ENCODE peak calls at places on chromosomes 7 and 10, in six cellular contexts. S is breast epithelium; C is progenitor cell of endocrine pancreas; N is colonic mucosa; I is activated CD8-positive, alpha-beta T cell treated with anti-CD3 and anti-CD28 coated beads for 36 hours; J is OCI-LY7. Z is an unnamed sample.

GRCh38 chr7:31633894-31634494 is 53.0 kb upstream of the PPP1R17 start:
- DNase-seq in S (peak), C (peak), N (peak), I (peak), J (peak), Z (peak)

GRCh38 chr7:142556745-142557144 is 192.5 kb upstream of the PRSS1 start:
- DNase-seq in S (peak), C (no peak), N (no peak), I (peak), J (no peak), Z (no peak)

GRCh38 chr7:31113660-31114059 is 61.6 kb downstream of the ADCYAP1R1 start:
- DNase-seq in S (no peak), C (no peak), N (no peak), I (no peak), J (no peak), Z (no peak)

GRCh38 chr10:104209575-104210198 is 22.5 kb downstream of the CFAP43 start:
- DNase-seq in S (no peak), C (peak), N (peak), I (peak), J (peak), Z (peak)

GRCh38 chr7:39271386-39271785 is 293.7 kb downstream of the POU6F2 start:
- DNase-seq in S (peak), C (no peak), N (peak), I (no peak), J (no peak), Z (no peak)

GRCh38 chr10:21929070-21929469 is 74.5 kb downstream of the DNAJC1 start:
- DNase-seq in S (no peak), C (no peak), N (no peak), I (no peak), J (no peak), Z (no peak)

GRCh38 chr7:40133561-40134427 is 628 bp downstream of the MPLKIP start:
- DNase-seq in S (no peak), C (peak), N (no peak), I (peak), J (peak), Z (peak)

GRCh38 chr7:3979956-3980643 is 679.0 kb downstream of the SDK1 start:
- DNase-seq in S (no peak), C (no peak), N (no peak), I (no peak), J (no peak), Z (no peak)

GRCh38 chr7:51785171-51785570 is 468.6 kb upstream of the COBL start:
- DNase-seq in S (no peak), C (no peak), N (no peak), I (no peak), J (no peak), Z (no peak)

GRCh38 chr10:89090760-89091455 is 100.3 kb downstream of the FAS start:
- DNase-seq in S (no peak), C (no peak), N (no peak), I (no peak), J (no peak), Z (no peak)

GRCh38 chr10:91340613-91341362 is 69.4 kb upstream of the HECTD2 start:
- DNase-seq in S (no peak), C (no peak), N (no peak), I (no peak), J (no peak), Z (no peak)

GRCh38 chr7:138975343-138976104 is 5.7 kb downstream of the KIAA1549 start:
- DNase-seq in S (no peak), C (no peak), N (no peak), I (no peak), J (no peak), Z (no peak)

GRCh38 chr7:28835800-28836199 is 122.3 kb downstream of the TRIL start:
- DNase-seq in S (no peak), C (no peak), N (no peak), I (no peak), J (no peak), Z (no peak)

GRCh38 chr7:22858640-22859561 is 36.3 kb upstream of the TOMM7 start:
- DNase-seq in S (no peak), C (no peak), N (no peak), I (peak), J (no peak), Z (peak)

DNA sequence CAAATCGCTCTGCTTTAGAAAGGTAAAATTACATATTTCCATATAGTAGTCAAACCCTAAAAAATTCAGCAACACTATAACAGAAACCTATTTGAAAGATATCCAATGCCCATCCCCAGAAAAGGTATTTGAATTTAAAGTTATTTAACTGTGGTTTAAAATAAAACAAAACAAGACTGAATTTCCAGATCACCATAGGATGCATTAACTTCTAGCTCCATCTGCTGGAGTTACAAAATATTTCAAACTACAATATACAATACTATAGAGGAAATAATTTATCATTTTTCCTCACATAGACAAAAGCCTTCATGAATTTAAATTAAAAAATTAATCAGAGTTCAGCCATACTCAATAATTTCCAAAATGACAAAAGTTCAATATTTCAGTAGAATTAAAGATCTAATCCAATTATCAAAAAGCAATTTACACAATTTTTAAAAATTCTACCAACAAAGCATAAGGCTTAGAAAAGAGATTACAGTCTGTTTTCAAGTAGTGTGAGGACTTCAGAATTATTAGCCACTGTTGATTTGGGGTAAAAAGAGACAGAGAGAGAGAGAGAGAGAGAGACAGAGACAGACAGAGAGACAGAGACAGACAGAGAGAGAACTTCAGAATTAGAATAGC is 75.9 kb downstream of the LMBR1 start:
- DNase-seq in S (no peak), C (no peak), N (no peak), I (no peak), J (peak), Z (peak)
- TF ChIP-seq CTCF in S (peak), C (peak), N (peak), I (peak), J (peak), Z (no peak)

GRCh38 chr7:103902917-103903316 is 86.5 kb downstream of the RELN start:
- DNase-seq in S (no peak), C (no peak), N (no peak), I (no peak), J (no peak), Z (no peak)
- TF ChIP-seq CTCF in S (no peak), C (no peak), N (no peak), I (no peak), J (no peak), Z (no peak)

DNA sequence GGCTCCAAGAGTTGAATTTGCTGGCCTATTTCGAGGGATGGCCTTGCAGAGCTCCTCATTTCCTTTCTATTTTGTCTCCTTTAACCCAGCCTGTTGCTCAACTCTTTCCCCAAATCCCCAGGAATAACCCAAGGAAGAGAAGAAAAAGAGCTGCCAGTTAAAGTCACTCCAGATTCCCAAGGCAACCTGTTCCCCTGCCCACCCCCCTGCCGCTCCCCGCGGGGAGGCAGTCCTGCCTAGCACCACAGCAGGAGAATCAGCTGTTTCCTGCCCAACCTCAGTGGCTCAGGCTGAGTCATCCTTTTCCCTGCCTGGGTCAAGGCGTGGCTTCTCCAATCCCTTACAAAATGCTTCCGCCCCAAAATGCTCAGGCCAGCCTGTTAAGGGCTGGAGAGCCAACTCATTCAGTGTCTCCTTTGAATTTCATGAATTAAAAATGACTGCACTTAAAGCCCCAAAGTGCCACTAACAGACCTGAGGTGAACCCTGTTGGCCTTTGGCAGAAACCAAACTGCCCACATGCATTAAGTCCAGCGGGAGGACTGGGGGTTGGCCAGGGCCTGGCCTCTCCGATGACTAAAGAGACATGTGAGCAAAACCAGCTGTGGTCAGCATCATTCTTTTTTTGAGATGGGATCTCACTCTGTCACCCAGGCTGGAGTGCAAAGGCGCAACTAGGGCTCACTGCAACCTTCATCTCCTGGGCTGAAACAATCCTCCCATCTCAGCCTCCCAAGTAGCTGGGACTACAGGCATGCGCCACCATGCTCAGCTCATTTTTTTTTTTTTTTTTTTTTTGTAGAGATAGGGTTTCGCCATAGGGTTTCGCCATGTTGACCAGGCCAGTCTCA is 83.2 kb upstream of the KIF5B start:
- DNase-seq in S (peak), C (no peak), N (peak), I (peak), J (no peak), Z (no peak)
- TF ChIP-seq CTCF in S (no peak), C (no peak), N (no peak), I (no peak), J (no peak), Z (no peak)

GRCh38 chr7:56099653-56100052 is 6.6 kb downstream of the CHCHD2 start:
- DNase-seq in S (no peak), C (no peak), N (no peak), I (peak), J (no peak), Z (no peak)
- TF ChIP-seq CTCF in S (no peak), C (no peak), N (no peak), I (no peak), J (no peak), Z (no peak)

DNA sequence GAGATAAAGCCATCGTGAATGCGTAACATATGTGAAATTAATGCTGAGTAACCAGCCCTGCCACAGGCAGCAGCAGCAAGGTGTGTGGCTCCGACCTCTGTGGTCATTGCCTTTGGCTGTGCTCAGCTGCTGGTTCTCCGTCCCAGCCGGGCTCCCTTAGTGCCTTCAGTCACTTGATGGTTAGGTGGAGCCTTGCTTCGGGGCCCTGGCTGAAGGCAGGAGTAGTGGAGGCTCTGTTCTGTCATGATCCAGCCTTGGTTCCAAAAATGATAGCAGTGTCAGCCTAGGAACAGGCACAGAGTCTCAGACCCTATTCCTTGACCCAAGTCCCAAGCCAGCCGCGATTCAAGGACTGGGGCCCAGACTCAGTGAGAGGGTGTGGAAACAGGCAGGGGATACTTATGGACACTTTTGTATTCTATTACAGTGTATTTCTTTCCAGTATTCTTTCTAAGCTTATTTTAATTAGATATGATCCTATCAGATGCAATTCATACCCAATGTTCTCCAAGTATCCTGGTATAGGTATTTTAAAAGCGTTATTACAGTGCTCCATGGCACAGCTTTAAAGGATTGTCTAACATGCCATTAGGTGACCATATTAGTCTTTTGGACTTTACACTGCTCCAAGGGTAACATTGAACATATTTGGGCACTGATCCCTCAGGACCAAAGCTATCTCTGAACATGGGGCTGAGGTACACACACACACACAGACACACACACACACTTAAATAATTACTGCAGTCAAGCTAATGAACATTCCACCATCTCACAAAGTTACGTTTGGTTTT is 9.0 kb downstream of the SCART1 start:
- DNase-seq in S (peak), C (no peak), N (no peak), I (no peak), J (no peak), Z (no peak)
- TF ChIP-seq CTCF in S (no peak), C (no peak), N (no peak), I (no peak), J (no peak), Z (no peak)

GRCh38 chr7:101557978-101558741 is 70.9 kb downstream of the MYL10 start:
- DNase-seq in S (no peak), C (no peak), N (no peak), I (no peak), J (no peak), Z (peak)

GRCh38 chr7:101557421-101557820 is 71.7 kb downstream of the MYL10 start:
- DNase-seq in S (no peak), C (no peak), N (no peak), I (no peak), J (no peak), Z (peak)

GRCh38 chr7:101559586-101559985 is 69.5 kb downstream of the MYL10 start:
- DNase-seq in S (no peak), C (no peak), N (no peak), I (no peak), J (no peak), Z (no peak)

GRCh38 chr7:101560856-101561255 is 68.2 kb downstream of the MYL10 start:
- DNase-seq in S (no peak), C (no peak), N (no peak), I (no peak), J (no peak), Z (no peak)

DNA sequence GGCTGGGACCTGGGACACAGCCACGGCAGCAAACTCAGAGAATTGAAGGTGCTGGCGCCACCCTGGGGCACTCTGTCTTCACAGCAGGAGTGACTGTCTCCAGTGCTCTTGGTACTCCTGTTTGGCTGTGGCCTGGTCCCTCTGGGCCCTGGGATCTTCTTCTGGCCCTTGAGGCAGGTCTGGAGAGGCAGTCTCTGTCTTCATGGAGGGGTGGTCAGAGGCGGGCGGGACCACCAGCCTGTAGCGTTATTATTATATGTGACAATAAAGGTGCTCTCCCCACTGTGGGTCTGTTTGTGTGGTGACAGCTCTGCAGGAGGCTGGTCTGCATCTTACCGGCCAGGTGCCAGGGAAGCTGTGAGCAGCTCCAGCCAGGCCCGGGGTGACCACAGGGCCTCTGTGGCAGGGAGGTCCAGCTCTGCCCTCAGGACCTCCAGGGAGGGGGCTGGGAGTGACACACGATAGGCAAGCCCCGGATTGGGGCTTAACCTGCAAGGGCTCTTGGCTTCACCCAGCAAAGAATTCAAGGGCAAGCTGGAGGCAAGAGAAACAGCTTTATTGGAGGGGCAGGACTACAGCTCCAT is 70.3 kb downstream of the MYL10 start:
- DNase-seq in S (no peak), C (no peak), N (no peak), I (no peak), J (peak), Z (peak)
- TF ChIP-seq CTCF in S (no peak), C (no peak), N (no peak), I (no peak), J (peak), Z (no peak)

GRCh38 chr10:71429929-71430328 is 33.2 kb downstream of the CDH23 start:
- DNase-seq in S (no peak), C (no peak), N (no peak), I (no peak), J (no peak), Z (no peak)

GRCh38 chr10:71433983-71434744 is 37.4 kb downstream of the CDH23 start:
- DNase-seq in S (no peak), C (no peak), N (no peak), I (peak), J (no peak), Z (no peak)

GRCh38 chr10:71433116-71433982 is 36.6 kb downstream of the CDH23 start:
- DNase-seq in S (no peak), C (no peak), N (no peak), I (no peak), J (no peak), Z (no peak)

GRCh38 chr10:71431216-71431944 is 34.7 kb downstream of the CDH23 start:
- DNase-seq in S (no peak), C (no peak), N (no peak), I (no peak), J (no peak), Z (no peak)

GRCh38 chr10:71431945-71432905 is 35.5 kb downstream of the CDH23 start:
- DNase-seq in S (no peak), C (no peak), N (no peak), I (no peak), J (no peak), Z (no peak)
- TF ChIP-seq CTCF in S (no peak), C (peak), N (no peak), I (no peak), J (peak), Z (no peak)

GRCh38 chr7:127347567-127348246 is 44.8 kb downstream of the ZNF800 start:
- DNase-seq in S (peak), C (peak), N (peak), I (peak), J (no peak), Z (peak)
- TF ChIP-seq CTCF in S (peak), C (peak), N (peak), I (no peak), J (no peak), Z (peak)

DNA sequence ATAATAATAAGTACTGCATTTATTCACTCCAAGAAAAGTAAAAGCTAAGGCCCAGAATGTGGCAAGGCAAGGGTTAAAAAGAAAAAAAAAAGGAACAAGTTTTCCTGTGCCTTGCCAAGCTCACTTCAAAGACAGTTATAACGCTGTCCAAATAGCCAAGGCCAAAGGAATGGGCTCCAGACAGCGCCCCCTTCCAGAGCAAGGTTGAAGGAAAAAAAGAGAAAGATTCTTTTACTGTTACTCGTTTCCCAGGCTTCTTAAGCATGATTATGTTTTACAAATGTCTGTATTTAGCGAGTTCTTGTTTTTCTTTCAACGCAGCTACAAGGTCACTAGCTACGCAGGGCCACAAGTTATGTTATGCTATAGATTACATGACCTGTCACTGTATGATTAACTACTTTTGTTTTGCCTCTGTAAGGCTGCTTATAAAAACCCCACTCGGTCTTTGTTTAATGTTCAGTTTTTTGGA is 9.1 kb upstream of the EIF4H start:
- DNase-seq in S (no peak), C (no peak), N (no peak), I (no peak), J (no peak), Z (no peak)
- TF ChIP-seq CTCF in S (no peak), C (peak), N (no peak), I (no peak), J (peak), Z (peak)

GRCh38 chr7:122423591-122423990 is 119.0 kb upstream of the FEZF1 start:
- DNase-seq in S (no peak), C (no peak), N (no peak), I (no peak), J (no peak), Z (no peak)
- TF ChIP-seq CTCF in S (no peak), C (no peak), N (no peak), I (no peak), J (no peak), Z (no peak)

Z was measured in GM20000.